ENCODE peak calls at places on chromosomes 11 and 22, in six cellular contexts. K is hippocampal formation, C is endothelial cell of umbilical vein, W is trophoblast cell, T is H9, G is psoas muscle. H is an unnamed sample.

GRCh38 chr22:47859891-47860290 is 1097.4 kb downstream of the TBC1D22A start:
- DNase-seq in W (no peak), G (no peak), C (no peak), K (no peak), T (no peak), H (no peak)

GRCh38 chr22:28771195-28771791 is 1.2 kb upstream of the CCDC117 start:
- DNase-seq in K (no peak), W (no peak), T (no peak), G (no peak), C (no peak), H (no peak)

GRCh38 chr22:20507253-20508066 is at the start of gene MED15:
- DNase-seq in C (peak; percentile 87), G (peak; percentile 92), K (peak; percentile 83), T (peak; percentile 94), W (peak; percentile 99), H (peak; percentile 97)

GRCh38 chr11:58958500-58958899 is 19.2 kb downstream of the GLYATL1 start:
- DNase-seq in C (peak; percentile 9), K (no peak), G (no peak), T (peak; percentile 42), W (peak; percentile 28), H (no peak)

GRCh38 chr11:60914620-60915249 is 777 bp downstream of the TMEM109 start:
- DNase-seq in C (peak; percentile 66), T (peak; percentile 35), G (peak; percentile 51), K (no peak), W (peak; percentile 61), H (peak; percentile 71)

GRCh38 chr11:118143661-118144185 is 8.9 kb downstream of the SCN4B start:
- DNase-seq in G (no peak), T (no peak), K (no peak), W (no peak), C (no peak), H (no peak)

GRCh38 chr11:22702022-22702421 is 35.6 kb downstream of the GAS2 start:
- DNase-seq in K (no peak), W (no peak), T (no peak), C (peak; percentile 11), G (no peak), H (no peak)

GRCh38 chr22:35733742-35734516 is 16.3 kb downstream of the APOL5 start:
- DNase-seq in T (no peak), K (no peak), C (no peak), W (no peak), G (no peak), H (no peak)

GRCh38 chr22:22098457-22099193 is 116.0 kb upstream of the TOP3B start:
- DNase-seq in K (no peak), T (no peak), G (no peak), W (no peak), C (no peak), H (no peak)

GRCh38 chr11:96708469-96708868 is 318.7 kb downstream of the JRKL start:
- DNase-seq in G (no peak), W (no peak), C (no peak), T (no peak), K (no peak), H (no peak)

GRCh38 chr11:84899134-84899533 is 728.0 kb downstream of the DLG2 start:
- DNase-seq in C (no peak), T (no peak), K (no peak), W (no peak), G (no peak), H (no peak)

GRCh38 chr11:1435820-1436467 is 46.2 kb downstream of the BRSK2 start:
- DNase-seq in T (peak; percentile 66), G (no peak), W (no peak), K (no peak), C (no peak), H (no peak)

GRCh38 chr11:44573333-44573732 is 7.9 kb downstream of the CD82 start:
- DNase-seq in W (no peak), T (no peak), G (no peak), K (no peak), C (no peak), H (no peak)

GRCh38 chr11:20002312-20003216 is 157.7 kb downstream of the DBX1 start:
- DNase-seq in C (no peak), W (no peak), K (no peak), G (no peak), T (no peak), H (no peak)

GRCh38 chr22:26617251-26618199 is at the start of gene CRYBB1:
- DNase-seq in T (no peak), C (no peak), W (no peak), G (no peak), K (no peak), H (peak; percentile 69)

GRCh38 chr11:118476676-118477075 is 40.4 kb downstream of the KMT2A start:
- DNase-seq in C (no peak), G (no peak), T (no peak), K (no peak), W (no peak), H (no peak)

GRCh38 chr11:3108183-3108721 is 51.0 kb upstream of the CARS1 start:
- DNase-seq in K (no peak), W (no peak), G (no peak), T (no peak), C (no peak), H (peak; percentile 61)

GRCh38 chr11:94705419-94705818 is 62.7 kb upstream of the AMOTL1 start:
- DNase-seq in G (no peak), C (no peak), K (no peak), T (no peak), W (no peak), H (no peak)

GRCh38 chr11:41133023-41133422 is 326.4 kb downstream of the LRRC4C start:
- DNase-seq in T (no peak), W (no peak), G (no peak), C (no peak), K (no peak), H (no peak)

GRCh38 chr22:49853981-49854791 is 542 bp downstream of the ZBED4 start:
- DNase-seq in C (peak; percentile 51), T (peak; percentile 38), W (peak; percentile 62), G (no peak), K (no peak), H (no peak)

GRCh38 chr11:60830478-60831142 is 11.3 kb upstream of the CCDC86 start:
- DNase-seq in G (no peak), W (no peak), K (no peak), T (no peak), C (no peak), H (no peak)

GRCh38 chr11:125724125-125724524 is 22.0 kb upstream of the PATE1 start:
- DNase-seq in T (no peak), K (no peak), C (peak; percentile 49), W (no peak), G (no peak), H (no peak)

GRCh38 chr11:119533931-119534694 is 111.1 kb upstream of the THY1 start:
- DNase-seq in T (peak; percentile 86), C (peak; percentile 43), W (peak; percentile 88), K (peak; percentile 76), G (peak; percentile 79), H (peak; percentile 88)

GRCh38 chr22:46297151-46297819 is 615 bp downstream of the GTSE1 start:
- DNase-seq in C (peak; percentile 46), G (peak; percentile 31), T (no peak), K (no peak), W (peak; percentile 9), H (no peak)

GRCh38 chr11:44564653-44565007 is 833 bp upstream of the CD82 start:
- DNase-seq in K (no peak), T (peak; percentile 45), W (peak; percentile 77), G (peak; percentile 87), C (no peak), H (peak; percentile 92)

GRCh38 chr22:27431896-27432295 is 369.7 kb downstream of the MN1 start:
- DNase-seq in T (no peak), C (no peak), K (no peak), W (no peak), G (no peak), H (no peak)

H was measured in Right ventricle myocardium inferior.